ENCODE peak calls at places on chromosomes 11 and 22, in nine cellular contexts. B is left lung; P is fibroblast of mammary gland; A is activated CD4-positive, CD25-positive, alpha-beta regulatory T cell; K is NCI-H2081; D is NCI-H1092 treated with DMSO at 0.1 percent for 48 hours; T is anterior cingulate cortex; N is foreskin fibroblast; O is SW 1271. I is an unnamed sample.

GRCh38 chr11:16945671-16946469 is 68.3 kb downstream of the PLEKHA7 start:
- DNase-seq in B (peak; percentile 51), P (peak; percentile 57), A (no peak), K (peak; percentile 62), D (peak; percentile 59), T (peak; percentile 44), N (peak; percentile 23), O (peak; percentile 54), I (no peak)

GRCh38 chr22:22125579-22126468 is 118.8 kb upstream of the VPREB1 start:
- DNase-seq in B (no peak), P (no peak), A (no peak), K (no peak), D (no peak), T (no peak), N (no peak), O (no peak), I (no peak)

GRCh38 chr22:37328017-37328416 is 45.7 kb downstream of the CYTH4 start:
- DNase-seq in B (no peak), P (peak; percentile 92), A (no peak), K (no peak), D (no peak), T (no peak), N (peak; percentile 88), O (no peak), I (no peak)

GRCh38 chr11:16770016-16770415 is 31.6 kb downstream of the C11orf58 start:
- DNase-seq in B (no peak), P (no peak), A (no peak), K (no peak), D (no peak), T (no peak), N (no peak), O (no peak), I (no peak)

GRCh38 chr11:44765026-44765595 is 38.3 kb downstream of the TSPAN18 start:
- DNase-seq in B (no peak), P (no peak), A (no peak), K (no peak), D (no peak), T (no peak), N (no peak), O (no peak), I (no peak)

GRCh38 chr11:76606102-76606793 is 64.3 kb downstream of the LRRC32 start:
- DNase-seq in B (no peak), P (peak; percentile 81), A (no peak), K (no peak), D (no peak), T (no peak), N (no peak), O (no peak), I (no peak)

GRCh38 chr11:76391039-76391438 is 9.9 kb downstream of the GVQW3 start:
- DNase-seq in B (no peak), P (no peak), A (no peak), K (peak; percentile 88), D (peak; percentile 56), T (no peak), N (no peak), O (no peak), I (no peak)

GRCh38 chr22:20430641-20431519 is 6.7 kb downstream of the SCARF2 start:
- DNase-seq in B (peak; percentile 41), P (no peak), A (peak; percentile 56), K (peak; percentile 64), D (peak; percentile 42), T (peak; percentile 54), N (peak; percentile 52), O (peak; percentile 26), I (peak; percentile 65)

GRCh38 chr11:10674991-10675440 is 18.5 kb downstream of the IRAG1 start:
- DNase-seq in B (no peak), P (no peak), A (no peak), K (no peak), D (no peak), T (peak; percentile 79), N (no peak), O (no peak), I (no peak)

GRCh38 chr22:32589007-32589406 is 114.4 kb downstream of the FBXO7 start:
- DNase-seq in B (no peak), P (peak; percentile 82), A (no peak), K (no peak), D (no peak), T (no peak), N (peak; percentile 7), O (no peak), I (no peak)

GRCh38 chr11:68402355-68403031 is 58.1 kb upstream of the PPP6R3 start:
- DNase-seq in B (no peak), P (no peak), A (no peak), K (no peak), D (no peak), T (no peak), N (no peak), O (no peak), I (no peak)

GRCh38 chr22:49429066-49429465 is 398.6 kb downstream of the BRD1 start:
- DNase-seq in B (no peak), P (no peak), A (no peak), K (no peak), D (no peak), T (no peak), N (no peak), O (no peak), I (no peak)

GRCh38 chr11:68118753-68119448 is 2.3 kb downstream of the CHKA start:
- DNase-seq in B (no peak), P (no peak), A (no peak), K (peak; percentile 15), D (no peak), T (no peak), N (no peak), O (no peak), I (no peak)

GRCh38 chr22:40396882-40397281 is 26.5 kb downstream of the SGSM3 start:
- DNase-seq in B (peak; percentile 70), P (peak; percentile 33), A (no peak), K (peak; percentile 86), D (peak; percentile 40), T (peak; percentile 32), N (peak; percentile 21), O (no peak), I (no peak)

GRCh38 chr11:73034330-73034729 is 107.8 kb downstream of the FCHSD2 start:
- DNase-seq in B (no peak), P (no peak), A (no peak), K (no peak), D (no peak), T (no peak), N (no peak), O (no peak), I (no peak)

GRCh38 chr22:38618682-38619081 is 37.5 kb downstream of the FAM227A start:
- DNase-seq in B (no peak), P (peak; percentile 31), A (no peak), K (no peak), D (no peak), T (no peak), N (peak; percentile 3), O (no peak), I (no peak)

GRCh38 chr22:49400136-49400865 is 427.4 kb downstream of the BRD1 start:
- DNase-seq in B (no peak), P (no peak), A (no peak), K (no peak), D (no peak), T (no peak), N (no peak), O (no peak), I (no peak)

GRCh38 chr11:64675417-64676252 is 47.4 kb downstream of the NRXN2 start:
- DNase-seq in B (no peak), P (peak; percentile 92), A (no peak), K (no peak), D (peak; percentile 23), T (peak; percentile 62), N (peak; percentile 82), O (no peak), I (no peak)

GRCh38 chr11:280762-281485 is 2.7 kb downstream of the NLRP6 start:
- DNase-seq in B (no peak), P (no peak), A (no peak), K (no peak), D (no peak), T (no peak), N (no peak), O (no peak), I (no peak)

GRCh38 chr11:76799061-76799804 is 16.1 kb downstream of the TSKU start:
- DNase-seq in B (peak; percentile 81), P (peak; percentile 70), A (peak; percentile 65), K (peak; percentile 76), D (peak; percentile 69), T (peak; percentile 72), N (peak; percentile 51), O (peak; percentile 29), I (peak; percentile 76)

GRCh38 chr11:77115181-77115611 is 12.6 kb downstream of the OMP start:
- DNase-seq in B (no peak), P (no peak), A (no peak), K (no peak), D (no peak), T (no peak), N (no peak), O (no peak), I (no peak)

GRCh38 chr11:17423533-17424310 is 35.3 kb upstream of the KCNJ11 start:
- DNase-seq in B (no peak), P (no peak), A (no peak), K (no peak), D (no peak), T (no peak), N (no peak), O (no peak), I (no peak)

GRCh38 chr11:8484251-8484650 is 109.8 kb downstream of the STK33 start:
- DNase-seq in B (no peak), P (no peak), A (no peak), K (no peak), D (no peak), T (no peak), N (no peak), O (no peak), I (no peak)

GRCh38 chr11:17803751-17804334 is 69.3 kb downstream of the KCNC1 start:
- DNase-seq in B (no peak), P (no peak), A (no peak), K (no peak), D (peak; percentile 21), T (peak; percentile 22), N (no peak), O (no peak), I (no peak)

GRCh38 chr22:41831828-41832552 is 915 bp upstream of the SREBF2 start:
- DNase-seq in B (no peak), P (peak; percentile 29), A (no peak), K (no peak), D (no peak), T (no peak), N (no peak), O (no peak), I (no peak)

GRCh38 chr11:62133328-62134065 is 9.7 kb downstream of the INCENP start:
- DNase-seq in B (peak; percentile 28), P (no peak), A (no peak), K (no peak), D (no peak), T (no peak), N (no peak), O (no peak), I (no peak)

GRCh38 chr11:19715373-19715772 is 2.7 kb downstream of the NAV2 start:
- DNase-seq in B (no peak), P (peak; percentile 96), A (no peak), K (no peak), D (no peak), T (no peak), N (peak; percentile 98), O (peak; percentile 67), I (no peak)

GRCh38 chr11:46121328-46121723 is at the start of gene PHF21A:
- DNase-seq in B (peak; percentile 90), P (peak; percentile 91), A (peak; percentile 86), K (peak; percentile 93), D (peak; percentile 90), T (peak; percentile 85), N (peak; percentile 95), O (peak; percentile 91), I (peak; percentile 88)

GRCh38 chr11:28860898-28861297 is 752.7 kb downstream of the METTL15 start:
- DNase-seq in B (no peak), P (peak; percentile 81), A (no peak), K (no peak), D (no peak), T (no peak), N (peak; percentile 51), O (peak; percentile 70), I (no peak)

I was measured in memory B cell.